ENCODE peak calls at places on chromosome 12, in ten cellular contexts. One of them, this sample, is unnamed.

GRCh38 chr12:122871851-122872785 is 23.8 kb downstream of the VPS37B start:
- DNase-seq in left lobe of liver: peak
- DNase-seq in stimulated activated CD4-positive, alpha-beta T cell treated with anti-CD3 and anti-CD28 coated beads, Interleukin-2, amount 100 ng/mL, for 4 hours: peak
- DNase-seq in omental fat pad: no peak
- DNase-seq in GM10248: peak
- DNase-seq in Calu3: peak
- DNase-seq in head of caudate nucleus: no peak
- DNase-seq in T-cell: no peak
- DNase-seq in HEK293T: no peak
- DNase-seq in left ventricle myocardium superior: peak
- DNase-seq in this sample: peak

GRCh38 chr12:92928431-92928961 is 599 bp downstream of the EEA1 start:
- DNase-seq in left ventricle myocardium superior: peak
- DNase-seq in head of caudate nucleus: no peak
- DNase-seq in omental fat pad: peak
- DNase-seq in HEK293T: peak
- DNase-seq in T-cell: no peak
- DNase-seq in GM10248: no peak
- DNase-seq in left lobe of liver: peak
- DNase-seq in Calu3: no peak
- DNase-seq in stimulated activated CD4-positive, alpha-beta T cell treated with anti-CD3 and anti-CD28 coated beads, Interleukin-2, amount 100 ng/mL, for 4 hours: peak
- DNase-seq in this sample: peak

GRCh38 chr12:57735198-57735855 is 3.2 kb downstream of the AGAP2 start:
- DNase-seq in left lobe of liver: no peak
- DNase-seq in Calu3: no peak
- DNase-seq in omental fat pad: no peak
- DNase-seq in HEK293T: no peak
- DNase-seq in stimulated activated CD4-positive, alpha-beta T cell treated with anti-CD3 and anti-CD28 coated beads, Interleukin-2, amount 100 ng/mL, for 4 hours: no peak
- DNase-seq in head of caudate nucleus: no peak
- DNase-seq in left ventricle myocardium superior: no peak
- DNase-seq in T-cell: no peak
- DNase-seq in GM10248: no peak
- DNase-seq in this sample: no peak

GRCh38 chr12:24407884-24408283 is 458.4 kb upstream of the SOX5 start:
- DNase-seq in GM10248: no peak
- DNase-seq in stimulated activated CD4-positive, alpha-beta T cell treated with anti-CD3 and anti-CD28 coated beads, Interleukin-2, amount 100 ng/mL, for 4 hours: no peak
- DNase-seq in T-cell: no peak
- DNase-seq in omental fat pad: no peak
- DNase-seq in left lobe of liver: no peak
- DNase-seq in left ventricle myocardium superior: no peak
- DNase-seq in Calu3: no peak
- DNase-seq in HEK293T: no peak
- DNase-seq in head of caudate nucleus: no peak
- DNase-seq in this sample: no peak

GRCh38 chr12:90802727-90803126 is 152.2 kb downstream of the CCER1 start:
- DNase-seq in HEK293T: no peak
- DNase-seq in GM10248: no peak
- DNase-seq in head of caudate nucleus: no peak
- DNase-seq in left lobe of liver: no peak
- DNase-seq in omental fat pad: no peak
- DNase-seq in T-cell: no peak
- DNase-seq in left ventricle myocardium superior: no peak
- DNase-seq in stimulated activated CD4-positive, alpha-beta T cell treated with anti-CD3 and anti-CD28 coated beads, Interleukin-2, amount 100 ng/mL, for 4 hours: no peak
- DNase-seq in Calu3: no peak
- DNase-seq in this sample: no peak

GRCh38 chr12:80186727-80187217 is 87.4 kb downstream of the OTOGL start:
- DNase-seq in T-cell: peak
- DNase-seq in GM10248: peak
- DNase-seq in Calu3: peak
- DNase-seq in left lobe of liver: no peak
- DNase-seq in HEK293T: peak
- DNase-seq in stimulated activated CD4-positive, alpha-beta T cell treated with anti-CD3 and anti-CD28 coated beads, Interleukin-2, amount 100 ng/mL, for 4 hours: no peak
- DNase-seq in head of caudate nucleus: no peak
- DNase-seq in omental fat pad: no peak
- DNase-seq in left ventricle myocardium superior: no peak
- DNase-seq in this sample: peak

GRCh38 chr12:124783087-124783486 is 80.6 kb downstream of the SCARB1 start:
- DNase-seq in HEK293T: no peak
- DNase-seq in head of caudate nucleus: no peak
- DNase-seq in left lobe of liver: no peak
- DNase-seq in left ventricle myocardium superior: no peak
- DNase-seq in stimulated activated CD4-positive, alpha-beta T cell treated with anti-CD3 and anti-CD28 coated beads, Interleukin-2, amount 100 ng/mL, for 4 hours: no peak
- DNase-seq in T-cell: no peak
- DNase-seq in GM10248: no peak
- DNase-seq in Calu3: no peak
- DNase-seq in omental fat pad: no peak
- DNase-seq in this sample: no peak

GRCh38 chr12:57452937-57453509 is 2.1 kb upstream of the INHBE start:
- DNase-seq in left lobe of liver: peak
- DNase-seq in T-cell: no peak
- DNase-seq in GM10248: peak
- DNase-seq in stimulated activated CD4-positive, alpha-beta T cell treated with anti-CD3 and anti-CD28 coated beads, Interleukin-2, amount 100 ng/mL, for 4 hours: no peak
- DNase-seq in omental fat pad: peak
- DNase-seq in head of caudate nucleus: peak
- DNase-seq in Calu3: peak
- DNase-seq in left ventricle myocardium superior: peak
- DNase-seq in HEK293T: peak
- DNase-seq in this sample: peak

GRCh38 chr12:65825573-65826512 is 1.6 kb downstream of the HMGA2 start:
- DNase-seq in omental fat pad: no peak
- DNase-seq in left ventricle myocardium superior: peak
- DNase-seq in left lobe of liver: peak
- DNase-seq in Calu3: peak
- DNase-seq in HEK293T: peak
- DNase-seq in head of caudate nucleus: no peak
- DNase-seq in GM10248: peak
- DNase-seq in stimulated activated CD4-positive, alpha-beta T cell treated with anti-CD3 and anti-CD28 coated beads, Interleukin-2, amount 100 ng/mL, for 4 hours: no peak
- DNase-seq in T-cell: no peak
- DNase-seq in this sample: peak

GRCh38 chr12:26791328-26791791 is 41.6 kb downstream of the ITPR2 start:
- DNase-seq in HEK293T: no peak
- DNase-seq in Calu3: no peak
- DNase-seq in omental fat pad: no peak
- DNase-seq in T-cell: no peak
- DNase-seq in left ventricle myocardium superior: no peak
- DNase-seq in head of caudate nucleus: no peak
- DNase-seq in stimulated activated CD4-positive, alpha-beta T cell treated with anti-CD3 and anti-CD28 coated beads, Interleukin-2, amount 100 ng/mL, for 4 hours: no peak
- DNase-seq in GM10248: no peak
- DNase-seq in left lobe of liver: no peak
- DNase-seq in this sample: peak

GRCh38 chr12:106037524-106038298 is 101.0 kb downstream of the NUAK1 start:
- DNase-seq in Calu3: no peak
- DNase-seq in GM10248: no peak
- DNase-seq in left lobe of liver: peak
- DNase-seq in head of caudate nucleus: no peak
- DNase-seq in T-cell: no peak
- DNase-seq in left ventricle myocardium superior: no peak
- DNase-seq in omental fat pad: no peak
- DNase-seq in HEK293T: no peak
- DNase-seq in stimulated activated CD4-positive, alpha-beta T cell treated with anti-CD3 and anti-CD28 coated beads, Interleukin-2, amount 100 ng/mL, for 4 hours: no peak
- DNase-seq in this sample: no peak

GRCh38 chr12:46304080-46304479 is 35.2 kb upstream of the SLC38A1 start:
- DNase-seq in head of caudate nucleus: no peak
- DNase-seq in T-cell: no peak
- DNase-seq in omental fat pad: no peak
- DNase-seq in Calu3: no peak
- DNase-seq in left lobe of liver: no peak
- DNase-seq in HEK293T: no peak
- DNase-seq in left ventricle myocardium superior: no peak
- DNase-seq in stimulated activated CD4-positive, alpha-beta T cell treated with anti-CD3 and anti-CD28 coated beads, Interleukin-2, amount 100 ng/mL, for 4 hours: no peak
- DNase-seq in GM10248: no peak
- DNase-seq in this sample: no peak

GRCh38 chr12:59383426-59383822 is 212.4 kb upstream of the SLC16A7 start:
- DNase-seq in GM10248: no peak
- DNase-seq in left lobe of liver: no peak
- DNase-seq in stimulated activated CD4-positive, alpha-beta T cell treated with anti-CD3 and anti-CD28 coated beads, Interleukin-2, amount 100 ng/mL, for 4 hours: no peak
- DNase-seq in omental fat pad: no peak
- DNase-seq in left ventricle myocardium superior: no peak
- DNase-seq in Calu3: no peak
- DNase-seq in T-cell: no peak
- DNase-seq in HEK293T: no peak
- DNase-seq in head of caudate nucleus: no peak
- DNase-seq in this sample: no peak

GRCh38 chr12:115199831-115200230 is 515.9 kb upstream of the TBX3 start:
- DNase-seq in T-cell: no peak
- DNase-seq in omental fat pad: no peak
- DNase-seq in left ventricle myocardium superior: no peak
- DNase-seq in stimulated activated CD4-positive, alpha-beta T cell treated with anti-CD3 and anti-CD28 coated beads, Interleukin-2, amount 100 ng/mL, for 4 hours: no peak
- DNase-seq in HEK293T: no peak
- DNase-seq in Calu3: no peak
- DNase-seq in head of caudate nucleus: no peak
- DNase-seq in left lobe of liver: no peak
- DNase-seq in GM10248: no peak
- DNase-seq in this sample: no peak

GRCh38 chr12:109716092-109716479 is 2.5 kb downstream of the FAM222A start:
- DNase-seq in T-cell: no peak
- DNase-seq in omental fat pad: no peak
- DNase-seq in GM10248: no peak
- DNase-seq in HEK293T: no peak
- DNase-seq in left lobe of liver: no peak
- DNase-seq in left ventricle myocardium superior: no peak
- DNase-seq in Calu3: no peak
- DNase-seq in head of caudate nucleus: no peak
- DNase-seq in stimulated activated CD4-positive, alpha-beta T cell treated with anti-CD3 and anti-CD28 coated beads, Interleukin-2, amount 100 ng/mL, for 4 hours: no peak
- DNase-seq in this sample: no peak

GRCh38 chr12:6114476-6114870 is 10.0 kb downstream of the VWF start:
- DNase-seq in left ventricle myocardium superior: no peak
- DNase-seq in T-cell: no peak
- DNase-seq in left lobe of liver: peak
- DNase-seq in head of caudate nucleus: no peak
- DNase-seq in stimulated activated CD4-positive, alpha-beta T cell treated with anti-CD3 and anti-CD28 coated beads, Interleukin-2, amount 100 ng/mL, for 4 hours: no peak
- DNase-seq in omental fat pad: no peak
- DNase-seq in HEK293T: no peak
- DNase-seq in GM10248: no peak
- DNase-seq in Calu3: no peak
- DNase-seq in this sample: no peak

GRCh38 chr12:1162083-1162760 is 171.2 kb downstream of the ERC1 start:
- DNase-seq in T-cell: no peak
- DNase-seq in Calu3: no peak
- DNase-seq in omental fat pad: no peak
- DNase-seq in stimulated activated CD4-positive, alpha-beta T cell treated with anti-CD3 and anti-CD28 coated beads, Interleukin-2, amount 100 ng/mL, for 4 hours: no peak
- DNase-seq in head of caudate nucleus: no peak
- DNase-seq in HEK293T: no peak
- DNase-seq in GM10248: no peak
- DNase-seq in left lobe of liver: no peak
- DNase-seq in left ventricle myocardium superior: no peak
- DNase-seq in this sample: no peak

GRCh38 chr12:21613931-21614330 is 9.3 kb upstream of the GYS2 start:
- DNase-seq in left ventricle myocardium superior: no peak
- DNase-seq in T-cell: no peak
- DNase-seq in omental fat pad: no peak
- DNase-seq in HEK293T: no peak
- DNase-seq in GM10248: no peak
- DNase-seq in head of caudate nucleus: no peak
- DNase-seq in left lobe of liver: no peak
- DNase-seq in Calu3: no peak
- DNase-seq in stimulated activated CD4-positive, alpha-beta T cell treated with anti-CD3 and anti-CD28 coated beads, Interleukin-2, amount 100 ng/mL, for 4 hours: no peak
- DNase-seq in this sample: no peak

GRCh38 chr12:40054554-40055226 is 51.2 kb downstream of the SLC2A13 start:
- DNase-seq in left lobe of liver: no peak
- DNase-seq in GM10248: no peak
- DNase-seq in Calu3: no peak
- DNase-seq in stimulated activated CD4-positive, alpha-beta T cell treated with anti-CD3 and anti-CD28 coated beads, Interleukin-2, amount 100 ng/mL, for 4 hours: no peak
- DNase-seq in T-cell: no peak
- DNase-seq in left ventricle myocardium superior: peak
- DNase-seq in head of caudate nucleus: no peak
- DNase-seq in HEK293T: no peak
- DNase-seq in omental fat pad: no peak
- DNase-seq in this sample: no peak

GRCh38 chr12:110848524-110848923 is 1.7 kb downstream of the CCDC63 start:
- DNase-seq in Calu3: no peak
- DNase-seq in omental fat pad: no peak
- DNase-seq in T-cell: no peak
- DNase-seq in HEK293T: no peak
- DNase-seq in stimulated activated CD4-positive, alpha-beta T cell treated with anti-CD3 and anti-CD28 coated beads, Interleukin-2, amount 100 ng/mL, for 4 hours: no peak
- DNase-seq in left ventricle myocardium superior: no peak
- DNase-seq in left lobe of liver: no peak
- DNase-seq in head of caudate nucleus: no peak
- DNase-seq in GM10248: no peak
- DNase-seq in this sample: no peak

GRCh38 chr12:47750916-47751470 is 7.7 kb downstream of the RAPGEF3 start:
- DNase-seq in HEK293T: no peak
- DNase-seq in T-cell: no peak
- DNase-seq in GM10248: no peak
- DNase-seq in omental fat pad: no peak
- DNase-seq in left ventricle myocardium superior: no peak
- DNase-seq in head of caudate nucleus: no peak
- DNase-seq in left lobe of liver: no peak
- DNase-seq in stimulated activated CD4-positive, alpha-beta T cell treated with anti-CD3 and anti-CD28 coated beads, Interleukin-2, amount 100 ng/mL, for 4 hours: no peak
- DNase-seq in Calu3: no peak
- DNase-seq in this sample: no peak

GRCh38 chr12:121990692-121991603 is 30.7 kb upstream of the BCL7A start:
- DNase-seq in head of caudate nucleus: no peak
- DNase-seq in HEK293T: no peak
- DNase-seq in Calu3: no peak
- DNase-seq in left ventricle myocardium superior: no peak
- DNase-seq in T-cell: no peak
- DNase-seq in GM10248: peak
- DNase-seq in omental fat pad: no peak
- DNase-seq in left lobe of liver: no peak
- DNase-seq in stimulated activated CD4-positive, alpha-beta T cell treated with anti-CD3 and anti-CD28 coated beads, Interleukin-2, amount 100 ng/mL, for 4 hours: no peak
- DNase-seq in this sample: peak

GRCh38 chr12:10212623-10213131 is at the start of gene GABARAPL1:
- DNase-seq in left ventricle myocardium superior: peak
- DNase-seq in T-cell: peak
- DNase-seq in omental fat pad: peak
- DNase-seq in head of caudate nucleus: peak
- DNase-seq in left lobe of liver: peak
- DNase-seq in Calu3: peak
- DNase-seq in HEK293T: peak
- DNase-seq in stimulated activated CD4-positive, alpha-beta T cell treated with anti-CD3 and anti-CD28 coated beads, Interleukin-2, amount 100 ng/mL, for 4 hours: peak
- DNase-seq in GM10248: peak
- DNase-seq in this sample: peak

GRCh38 chr12:57893460-57894353 is 47.2 kb upstream of the CTDSP2 start:
- DNase-seq in HEK293T: peak
- DNase-seq in GM10248: no peak
- DNase-seq in head of caudate nucleus: peak
- DNase-seq in left lobe of liver: peak
- DNase-seq in stimulated activated CD4-positive, alpha-beta T cell treated with anti-CD3 and anti-CD28 coated beads, Interleukin-2, amount 100 ng/mL, for 4 hours: no peak
- DNase-seq in Calu3: peak
- DNase-seq in omental fat pad: peak
- DNase-seq in T-cell: no peak
- DNase-seq in left ventricle myocardium superior: peak
- DNase-seq in this sample: peak

GRCh38 chr12:123798518-123798917 is 36.4 kb downstream of the DNAH10 start:
- DNase-seq in left lobe of liver: no peak
- DNase-seq in omental fat pad: no peak
- DNase-seq in Calu3: no peak
- DNase-seq in stimulated activated CD4-positive, alpha-beta T cell treated with anti-CD3 and anti-CD28 coated beads, Interleukin-2, amount 100 ng/mL, for 4 hours: no peak
- DNase-seq in GM10248: no peak
- DNase-seq in head of caudate nucleus: no peak
- DNase-seq in HEK293T: no peak
- DNase-seq in T-cell: no peak
- DNase-seq in left ventricle myocardium superior: no peak
- DNase-seq in this sample: no peak

GRCh38 chr12:6899837-6900519 is 4.6 kb upstream of the LRRC23 start:
- DNase-seq in Calu3: no peak
- DNase-seq in GM10248: no peak
- DNase-seq in head of caudate nucleus: peak
- DNase-seq in left lobe of liver: no peak
- DNase-seq in left ventricle myocardium superior: peak
- DNase-seq in stimulated activated CD4-positive, alpha-beta T cell treated with anti-CD3 and anti-CD28 coated beads, Interleukin-2, amount 100 ng/mL, for 4 hours: peak
- DNase-seq in HEK293T: no peak
- DNase-seq in T-cell: no peak
- DNase-seq in omental fat pad: no peak
- DNase-seq in this sample: no peak

GRCh38 chr12:52587563-52587962 is 13.7 kb downstream of the KRT72 start:
- DNase-seq in head of caudate nucleus: no peak
- DNase-seq in T-cell: no peak
- DNase-seq in GM10248: no peak
- DNase-seq in left lobe of liver: no peak
- DNase-seq in left ventricle myocardium superior: no peak
- DNase-seq in stimulated activated CD4-positive, alpha-beta T cell treated with anti-CD3 and anti-CD28 coated beads, Interleukin-2, amount 100 ng/mL, for 4 hours: no peak
- DNase-seq in HEK293T: no peak
- DNase-seq in omental fat pad: no peak
- DNase-seq in Calu3: no peak
- DNase-seq in this sample: no peak

GRCh38 chr12:43937947-43938346 is 102.1 kb downstream of the TMEM117 start:
- DNase-seq in GM10248: no peak
- DNase-seq in left lobe of liver: no peak
- DNase-seq in HEK293T: peak
- DNase-seq in head of caudate nucleus: no peak
- DNase-seq in left ventricle myocardium superior: no peak
- DNase-seq in Calu3: no peak
- DNase-seq in omental fat pad: no peak
- DNase-seq in stimulated activated CD4-positive, alpha-beta T cell treated with anti-CD3 and anti-CD28 coated beads, Interleukin-2, amount 100 ng/mL, for 4 hours: no peak
- DNase-seq in T-cell: no peak
- DNase-seq in this sample: peak